ENCODE peak calls at places on chromosomes 13 and 19, in eight cellular contexts. W, C, G, N, B, U, J and Y are unnamed samples.
A peak's percentile ranks its signal among the peaks of the same experiment; 100 is the strongest.

GRCh38 chr13:40401911-40402776 is 264.3 kb downstream of the FOXO1 start:
- DNase-seq in W (no peak), C (peak; percentile 52), G (peak; percentile 61), N (peak; percentile 94), B (peak; percentile 93), U (no peak), J (peak; percentile 99), Y (no peak)

GRCh38 chr19:12778020-12778904 is 2.9 kb upstream of the HOOK2 start:
- DNase-seq in W (peak; percentile 67), C (peak; percentile 46), G (peak; percentile 69), N (peak; percentile 66), B (no peak), U (peak; percentile 50), J (peak; percentile 70), Y (no peak)

GRCh38 chr13:48579167-48579918 is 46.5 kb upstream of the RCBTB2 start:
- DNase-seq in W (no peak), C (no peak), G (no peak), N (no peak), B (no peak), U (no peak), J (no peak), Y (no peak)

GRCh38 chr13:23470706-23471610 is 37.5 kb upstream of the SACS start:
- DNase-seq in W (no peak), C (no peak), G (no peak), N (no peak), B (no peak), U (no peak), J (peak; percentile 21), Y (no peak)

GRCh38 chr13:85728831-85729230 is 70.4 kb downstream of the SLITRK6 start:
- DNase-seq in W (no peak), C (no peak), G (no peak), N (no peak), B (no peak), U (no peak), J (peak; percentile 38), Y (no peak)

GRCh38 chr13:89515948-89516347 is 1831.5 kb upstream of the MIR17HG start:
- DNase-seq in W (no peak), C (no peak), G (no peak), N (no peak), B (no peak), U (no peak), J (no peak), Y (no peak)

GRCh38 chr19:8578642-8579265 is 1.5 kb upstream of the MYO1F start:
- DNase-seq in W (peak; percentile 72), C (no peak), G (peak; percentile 93), N (peak; percentile 76), B (no peak), U (peak; percentile 69), J (peak; percentile 25), Y (peak; percentile 57)

GRCh38 chr13:92739306-92739818 is 487.2 kb upstream of the GPC6 start:
- DNase-seq in W (no peak), C (no peak), G (no peak), N (no peak), B (no peak), U (no peak), J (no peak), Y (no peak)

GRCh38 chr13:29800687-29801086 is 49.7 kb downstream of the UBL3 start:
- DNase-seq in W (no peak), C (no peak), G (no peak), N (no peak), B (no peak), U (no peak), J (no peak), Y (no peak)

GRCh38 chr13:110298566-110299321 is 8.2 kb downstream of the COL4A1 start:
- DNase-seq in W (peak; percentile 34), C (no peak), G (peak; percentile 63), N (no peak), B (no peak), U (no peak), J (no peak), Y (no peak)

GRCh38 chr13:28494537-28494860 is 429 bp downstream of the FLT1 start:
- DNase-seq in W (no peak), C (no peak), G (peak; percentile 36), N (no peak), B (no peak), U (no peak), J (no peak), Y (no peak)

GRCh38 chr13:80957019-80957650 is 616.2 kb upstream of the SPRY2 start:
- DNase-seq in W (no peak), C (no peak), G (no peak), N (no peak), B (no peak), U (no peak), J (no peak), Y (no peak)

GRCh38 chr19:28988066-28988465 is 224.9 kb downstream of the UQCRFS1 start:
- DNase-seq in W (no peak), C (no peak), G (no peak), N (no peak), B (no peak), U (no peak), J (no peak), Y (no peak)

GRCh38 chr13:110869805-110870706 is 44.8 kb downstream of the ANKRD10 start:
- DNase-seq in W (no peak), C (no peak), G (peak; percentile 43), N (peak; percentile 98), B (peak; percentile 99), U (no peak), J (peak; percentile 99), Y (no peak)

GRCh38 chr13:60327551-60327950 is 69.5 kb upstream of the TDRD3 start:
- DNase-seq in W (no peak), C (no peak), G (no peak), N (no peak), B (no peak), U (no peak), J (no peak), Y (no peak)

GRCh38 chr13:95540848-95541247 is 11.7 kb upstream of the CLDN10 start:
- DNase-seq in W (no peak), C (peak; percentile 8), G (no peak), N (no peak), B (no peak), U (no peak), J (no peak), Y (no peak)

GRCh38 chr13:21045101-21045500 is 16.3 kb downstream of the LATS2 start:
- DNase-seq in W (no peak), C (no peak), G (no peak), N (no peak), B (no peak), U (no peak), J (no peak), Y (no peak)

GRCh38 chr19:52171321-52172169 is at the start of gene ZNF836:
- DNase-seq in W (peak; percentile 91), C (peak; percentile 54), G (peak; percentile 92), N (peak; percentile 91), B (peak; percentile 39), U (peak; percentile 89), J (peak; percentile 73), Y (no peak)